ENCODE peak calls at places on chromosomes 2 and 18, in ten cellular contexts. One of them, this sample, is unnamed.

GRCh38 chr2:68463287-68463877 is 3.7 kb downstream of the FBXO48 start:
- DNase-seq in A549: peak; percentile 70
- DNase-seq in AG09309: no peak
- DNase-seq in uterus: no peak
- DNase-seq in glutamatergic neuron: no peak
- DNase-seq in LNCaP clone FGC: peak; percentile 31
- DNase-seq in dorsolateral prefrontal cortex: no peak
- DNase-seq in IMR-90: peak; percentile 71
- DNase-seq in body of pancreas: no peak
- DNase-seq in GM10248: peak; percentile 55
- DNase-seq in this sample: no peak

GRCh38 chr18:29012364-29012763 is 835.4 kb upstream of the CDH2 start:
- DNase-seq in A549: no peak
- DNase-seq in AG09309: no peak
- DNase-seq in uterus: no peak
- DNase-seq in glutamatergic neuron: peak; percentile 14
- DNase-seq in LNCaP clone FGC: no peak
- DNase-seq in dorsolateral prefrontal cortex: no peak
- DNase-seq in IMR-90: no peak
- DNase-seq in body of pancreas: no peak
- DNase-seq in GM10248: no peak
- DNase-seq in this sample: no peak

GRCh38 chr2:73821669-73822068 is 7.1 kb upstream of the STAMBP start:
- DNase-seq in A549: no peak
- DNase-seq in AG09309: no peak
- DNase-seq in uterus: no peak
- DNase-seq in glutamatergic neuron: no peak
- DNase-seq in LNCaP clone FGC: no peak
- DNase-seq in dorsolateral prefrontal cortex: no peak
- DNase-seq in IMR-90: no peak
- DNase-seq in body of pancreas: no peak
- DNase-seq in GM10248: no peak
- DNase-seq in this sample: no peak

GRCh38 chr2:218908721-218909619 is 28.3 kb downstream of the WNT10A start:
- DNase-seq in A549: peak; percentile 97
- DNase-seq in AG09309: peak; percentile 37
- DNase-seq in uterus: peak; percentile 87
- DNase-seq in glutamatergic neuron: peak; percentile 95
- DNase-seq in LNCaP clone FGC: no peak
- DNase-seq in dorsolateral prefrontal cortex: peak; percentile 88
- DNase-seq in IMR-90: peak; percentile 71
- DNase-seq in body of pancreas: peak; percentile 95
- DNase-seq in GM10248: peak; percentile 92
- DNase-seq in this sample: peak; percentile 64

GRCh38 chr2:62292190-62292589 is 96.3 kb downstream of the B3GNT2 start:
- DNase-seq in A549: no peak
- DNase-seq in AG09309: no peak
- DNase-seq in uterus: no peak
- DNase-seq in glutamatergic neuron: no peak
- DNase-seq in LNCaP clone FGC: no peak
- DNase-seq in dorsolateral prefrontal cortex: peak; percentile 16
- DNase-seq in IMR-90: peak; percentile 11
- DNase-seq in body of pancreas: peak; percentile 72
- DNase-seq in GM10248: no peak
- DNase-seq in this sample: no peak

GRCh38 chr18:13616525-13617035 is 109.8 kb downstream of the FAM210A start:
- DNase-seq in A549: no peak
- DNase-seq in AG09309: no peak
- DNase-seq in uterus: no peak
- DNase-seq in glutamatergic neuron: no peak
- DNase-seq in LNCaP clone FGC: no peak
- DNase-seq in dorsolateral prefrontal cortex: no peak
- DNase-seq in IMR-90: no peak
- DNase-seq in body of pancreas: no peak
- DNase-seq in GM10248: no peak
- DNase-seq in this sample: no peak

GRCh38 chr2:96683307-96683706 is 40.7 kb downstream of the FER1L5 start:
- DNase-seq in A549: no peak
- DNase-seq in AG09309: no peak
- DNase-seq in uterus: no peak
- DNase-seq in glutamatergic neuron: no peak
- DNase-seq in LNCaP clone FGC: no peak
- DNase-seq in dorsolateral prefrontal cortex: no peak
- DNase-seq in IMR-90: no peak
- DNase-seq in body of pancreas: no peak
- DNase-seq in GM10248: no peak
- DNase-seq in this sample: no peak

GRCh38 chr2:176292608-176293007 is 23.4 kb downstream of the MTX2 start:
- DNase-seq in A549: no peak
- DNase-seq in AG09309: no peak
- DNase-seq in uterus: no peak
- DNase-seq in glutamatergic neuron: no peak
- DNase-seq in LNCaP clone FGC: no peak
- DNase-seq in dorsolateral prefrontal cortex: no peak
- DNase-seq in IMR-90: no peak
- DNase-seq in body of pancreas: no peak
- DNase-seq in GM10248: no peak
- DNase-seq in this sample: no peak

GRCh38 chr2:105498281-105498846 is 99.5 kb upstream of the FHL2 start:
- DNase-seq in A549: no peak
- DNase-seq in AG09309: no peak
- DNase-seq in uterus: no peak
- DNase-seq in glutamatergic neuron: no peak
- DNase-seq in LNCaP clone FGC: no peak
- DNase-seq in dorsolateral prefrontal cortex: no peak
- DNase-seq in IMR-90: no peak
- DNase-seq in body of pancreas: no peak
- DNase-seq in GM10248: no peak
- DNase-seq in this sample: no peak

GRCh38 chr2:209638346-209638745 is 133.3 kb upstream of the UNC80 start:
- DNase-seq in A549: peak; percentile 7
- DNase-seq in AG09309: no peak
- DNase-seq in uterus: no peak
- DNase-seq in glutamatergic neuron: no peak
- DNase-seq in LNCaP clone FGC: no peak
- DNase-seq in dorsolateral prefrontal cortex: no peak
- DNase-seq in IMR-90: peak; percentile 27
- DNase-seq in body of pancreas: no peak
- DNase-seq in GM10248: no peak
- DNase-seq in this sample: no peak
- TF ChIP-seq CTCF in A549: no peak
- TF ChIP-seq CTCF in AG09309: no peak
- TF ChIP-seq CTCF in uterus: no peak
- TF ChIP-seq CTCF in glutamatergic neuron: no peak
- TF ChIP-seq CTCF in LNCaP clone FGC: no peak
- TF ChIP-seq CTCF in dorsolateral prefrontal cortex: no peak
- TF ChIP-seq CTCF in IMR-90: no peak
- TF ChIP-seq CTCF in body of pancreas: no peak
- TF ChIP-seq CTCF in GM10248: no peak
- TF ChIP-seq CTCF in this sample: no peak

DNA sequence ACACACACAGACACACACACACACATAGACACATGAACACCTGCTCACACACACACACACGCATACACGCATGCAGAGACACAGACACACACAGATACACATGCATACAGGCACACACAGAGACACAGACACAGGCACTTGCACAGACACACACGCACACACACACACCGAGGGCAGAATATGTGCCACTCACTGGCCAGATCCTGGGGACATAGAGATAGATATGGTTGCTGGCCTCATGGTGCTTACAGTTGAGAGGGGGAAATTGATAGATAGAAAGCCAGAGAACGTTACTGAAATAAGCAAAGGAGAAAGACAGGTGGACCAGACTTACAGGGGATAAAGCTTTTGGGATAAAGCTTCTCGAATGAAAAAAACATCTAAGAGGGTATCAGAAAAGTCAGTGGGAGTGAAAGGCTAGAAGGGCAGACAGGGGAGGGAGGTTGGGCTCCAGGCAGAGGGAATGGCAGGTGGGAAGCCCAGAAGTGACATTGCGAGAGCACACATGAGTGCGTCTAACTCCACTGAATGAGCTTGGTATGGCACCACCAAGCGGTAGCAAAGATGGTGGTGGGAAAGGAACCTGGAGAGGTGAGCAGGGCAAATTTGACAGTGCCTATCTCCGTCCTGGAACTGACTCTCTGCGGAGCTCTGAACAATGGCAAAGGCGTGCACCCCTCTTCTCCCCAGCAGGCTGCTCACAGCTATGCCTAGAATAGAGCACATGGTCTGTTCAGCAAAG is 390.1 kb upstream of the TRIB2 start:
- DNase-seq in A549: no peak
- DNase-seq in AG09309: no peak
- DNase-seq in uterus: no peak
- DNase-seq in glutamatergic neuron: peak; percentile 33
- DNase-seq in LNCaP clone FGC: peak; percentile 8
- DNase-seq in dorsolateral prefrontal cortex: no peak
- DNase-seq in IMR-90: no peak
- DNase-seq in body of pancreas: peak; percentile 59
- DNase-seq in GM10248: peak; percentile 18
- DNase-seq in this sample: no peak
- TF ChIP-seq CTCF in A549: no peak
- TF ChIP-seq CTCF in AG09309: no peak
- TF ChIP-seq CTCF in uterus: no peak
- TF ChIP-seq CTCF in glutamatergic neuron: no peak
- TF ChIP-seq CTCF in LNCaP clone FGC: peak; percentile 67
- TF ChIP-seq CTCF in dorsolateral prefrontal cortex: no peak
- TF ChIP-seq CTCF in IMR-90: no peak
- TF ChIP-seq CTCF in body of pancreas: peak; percentile 12
- TF ChIP-seq CTCF in GM10248: peak; percentile 32
- TF ChIP-seq CTCF in this sample: no peak

GRCh38 chr2:232793271-232793670 is 16.9 kb upstream of the KCNJ13 start:
- DNase-seq in A549: no peak
- DNase-seq in AG09309: no peak
- DNase-seq in uterus: no peak
- DNase-seq in glutamatergic neuron: no peak
- DNase-seq in LNCaP clone FGC: no peak
- DNase-seq in dorsolateral prefrontal cortex: no peak
- DNase-seq in IMR-90: no peak
- DNase-seq in body of pancreas: no peak
- DNase-seq in GM10248: no peak
- DNase-seq in this sample: no peak

GRCh38 chr2:232795920-232796319 is 19.6 kb upstream of the KCNJ13 start:
- DNase-seq in A549: no peak
- DNase-seq in AG09309: peak; percentile 59
- DNase-seq in uterus: no peak
- DNase-seq in glutamatergic neuron: no peak
- DNase-seq in LNCaP clone FGC: no peak
- DNase-seq in dorsolateral prefrontal cortex: no peak
- DNase-seq in IMR-90: peak; percentile 15
- DNase-seq in body of pancreas: no peak
- DNase-seq in GM10248: no peak
- DNase-seq in this sample: peak; percentile 77

GRCh38 chr2:232791518-232791917 is 15.2 kb upstream of the KCNJ13 start:
- DNase-seq in A549: no peak
- DNase-seq in AG09309: no peak
- DNase-seq in uterus: no peak
- DNase-seq in glutamatergic neuron: no peak
- DNase-seq in LNCaP clone FGC: no peak
- DNase-seq in dorsolateral prefrontal cortex: no peak
- DNase-seq in IMR-90: no peak
- DNase-seq in body of pancreas: no peak
- DNase-seq in GM10248: no peak
- DNase-seq in this sample: no peak

GRCh38 chr2:232798156-232798555 is 21.8 kb upstream of the KCNJ13 start:
- DNase-seq in A549: no peak
- DNase-seq in AG09309: no peak
- DNase-seq in uterus: no peak
- DNase-seq in glutamatergic neuron: no peak
- DNase-seq in LNCaP clone FGC: no peak
- DNase-seq in dorsolateral prefrontal cortex: no peak
- DNase-seq in IMR-90: no peak
- DNase-seq in body of pancreas: no peak
- DNase-seq in GM10248: no peak
- DNase-seq in this sample: no peak

DNA sequence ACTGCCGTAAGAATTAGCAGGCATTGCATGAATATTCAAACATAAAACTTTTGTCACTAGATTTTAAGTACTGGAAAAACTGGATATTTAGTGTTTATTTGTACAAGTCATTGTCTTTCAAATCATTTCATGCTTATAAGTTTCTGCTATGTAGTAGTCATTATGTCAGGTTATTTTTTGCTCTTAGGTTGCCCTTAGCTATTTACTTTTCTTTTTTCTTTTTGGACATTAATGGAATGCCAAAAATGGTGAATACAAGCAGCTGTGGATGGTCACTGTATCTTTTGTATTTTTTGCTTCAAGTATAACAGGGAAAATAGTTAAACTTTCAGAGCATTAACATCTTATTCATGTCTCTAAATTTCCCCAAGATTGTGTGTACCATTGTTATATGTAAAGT is 18.6 kb upstream of the KCNJ13 start:
- DNase-seq in A549: no peak
- DNase-seq in AG09309: no peak
- DNase-seq in uterus: no peak
- DNase-seq in glutamatergic neuron: no peak
- DNase-seq in LNCaP clone FGC: no peak
- DNase-seq in dorsolateral prefrontal cortex: no peak
- DNase-seq in IMR-90: no peak
- DNase-seq in body of pancreas: no peak
- DNase-seq in GM10248: no peak
- DNase-seq in this sample: no peak
- TF ChIP-seq CTCF in A549: no peak
- TF ChIP-seq CTCF in AG09309: no peak
- TF ChIP-seq CTCF in uterus: no peak
- TF ChIP-seq CTCF in glutamatergic neuron: no peak
- TF ChIP-seq CTCF in LNCaP clone FGC: no peak
- TF ChIP-seq CTCF in dorsolateral prefrontal cortex: no peak
- TF ChIP-seq CTCF in IMR-90: no peak
- TF ChIP-seq CTCF in body of pancreas: no peak
- TF ChIP-seq CTCF in GM10248: no peak
- TF ChIP-seq CTCF in this sample: no peak

DNA sequence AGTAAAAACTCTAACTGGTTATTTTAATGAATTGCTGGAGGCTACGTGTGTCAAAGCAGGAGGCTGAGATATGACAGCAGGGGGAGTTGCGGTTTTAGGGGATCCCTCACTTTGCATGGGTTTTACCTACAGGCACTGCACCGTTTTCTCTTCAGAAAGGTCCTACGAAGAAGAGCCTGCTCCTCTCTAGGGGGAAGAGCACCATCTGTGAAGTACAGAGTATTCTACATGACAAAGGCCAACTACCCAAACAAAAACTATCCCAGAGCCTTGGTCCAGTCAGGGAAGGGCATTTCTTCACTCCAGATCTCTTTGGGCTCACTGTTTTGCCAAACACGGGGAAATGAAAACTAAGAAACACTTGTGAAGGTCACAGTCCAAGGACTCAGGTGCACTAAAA is 696.7 kb upstream of the SOX11 start:
- DNase-seq in A549: no peak
- DNase-seq in AG09309: no peak
- DNase-seq in uterus: no peak
- DNase-seq in glutamatergic neuron: no peak
- DNase-seq in LNCaP clone FGC: no peak
- DNase-seq in dorsolateral prefrontal cortex: no peak
- DNase-seq in IMR-90: no peak
- DNase-seq in body of pancreas: no peak
- DNase-seq in GM10248: no peak
- DNase-seq in this sample: no peak
- TF ChIP-seq CTCF in A549: no peak
- TF ChIP-seq CTCF in AG09309: no peak
- TF ChIP-seq CTCF in uterus: no peak
- TF ChIP-seq CTCF in glutamatergic neuron: no peak
- TF ChIP-seq CTCF in LNCaP clone FGC: peak; percentile 16
- TF ChIP-seq CTCF in dorsolateral prefrontal cortex: no peak
- TF ChIP-seq CTCF in IMR-90: no peak
- TF ChIP-seq CTCF in body of pancreas: no peak
- TF ChIP-seq CTCF in GM10248: no peak
- TF ChIP-seq CTCF in this sample: no peak